ENCODE peak calls at places on chromosomes 12 and 14, in four cellular contexts. H, Q, S and V are unnamed samples.

GRCh38 chr14:100323942-100324307 is 786 bp downstream of the SLC25A47 start:
- DNase-seq in H (no peak), Q (no peak), S (no peak), V (no peak)

GRCh38 chr14:51852541-51852940 is 7.9 kb upstream of the GNG2 start:
- DNase-seq in H (no peak), Q (no peak), S (peak; percentile 72), V (no peak)

GRCh38 chr12:130656411-130656810 is 59.7 kb downstream of the RIMBP2 start:
- DNase-seq in H (no peak), Q (no peak), S (no peak), V (no peak)

GRCh38 chr12:64746663-64747062 is 12.5 kb downstream of the GNS start:
- DNase-seq in H (no peak), Q (no peak), S (peak; percentile 82), V (no peak)

GRCh38 chr12:104641862-104642261 is 185.1 kb downstream of the CHST11 start:
- DNase-seq in H (no peak), Q (peak; percentile 59), S (no peak), V (no peak)

GRCh38 chr12:129540249-129540648 is 363.6 kb downstream of the TMEM132D start:
- DNase-seq in H (no peak), Q (no peak), S (no peak), V (no peak)

GRCh38 chr14:68701001-68701741 is 91.7 kb downstream of the ZFP36L1 start:
- DNase-seq in H (no peak), Q (no peak), S (no peak), V (peak; percentile 49)

GRCh38 chr12:130281157-130281799 is 56.4 kb upstream of the PIWIL1 start:
- DNase-seq in H (peak; percentile 57), Q (no peak), S (no peak), V (no peak)

GRCh38 chr12:9787340-9787737 is 26.6 kb upstream of the CD69 start:
- DNase-seq in H (no peak), Q (no peak), S (peak; percentile 53), V (no peak)